ENCODE peak calls at places on chromosomes 13 and 19, in ten cellular contexts. G, B, D, L, N, Q, A, Z, E and I are unnamed samples.
A peak's percentile ranks its signal among the peaks of the same experiment; 100 is the strongest.

GRCh38 chr13:30577381-30577780 is 40.3 kb upstream of the USPL1 start:
- DNase-seq in E (no peak), Q (no peak), Z (peak; percentile 76), N (peak; percentile 78), A (no peak), D (no peak), L (no peak), G (no peak), B (peak; percentile 93), I (peak; percentile 94)

GRCh38 chr13:93361703-93362102 is 135.1 kb downstream of the GPC6 start:
- DNase-seq in Z (no peak), Q (no peak), B (no peak), E (no peak), N (no peak), D (no peak), G (no peak), L (no peak), A (no peak), I (peak; percentile 11)

GRCh38 chr13:40153516-40153915 is 498.1 kb downstream of the COG6 start:
- DNase-seq in E (peak; percentile 60), A (no peak), L (no peak), Z (no peak), G (no peak), D (peak; percentile 41), Q (no peak), B (no peak), N (peak; percentile 47), I (no peak)

GRCh38 chr13:45162194-45162593 is 38.7 kb downstream of the KCTD4 start:
- DNase-seq in Z (peak; percentile 53), A (no peak), D (no peak), E (no peak), G (no peak), Q (no peak), B (peak; percentile 44), L (no peak), N (peak; percentile 48), I (peak; percentile 48)

GRCh38 chr13:107743983-107744382 is 471.4 kb downstream of the LIG4 start:
- DNase-seq in E (no peak), Z (peak; percentile 26), G (no peak), N (peak; percentile 35), A (no peak), B (peak; percentile 61), Q (no peak), D (no peak), L (no peak), I (peak; percentile 72)

GRCh38 chr19:19866599-19867248 is 1.0 kb downstream of the ZNF253 start:
- DNase-seq in Q (no peak), L (no peak), G (no peak), N (peak; percentile 3), A (no peak), D (peak; percentile 19), E (no peak), B (no peak), Z (peak; percentile 6), I (peak; percentile 29)

GRCh38 chr19:38917921-38918491 is 6.0 kb upstream of the CCER2 start:
- DNase-seq in Q (no peak), E (no peak), Z (peak; percentile 14), G (no peak), L (no peak), B (no peak), D (no peak), A (no peak), N (no peak), I (peak; percentile 30)

GRCh38 chr19:5477451-5478215 is 22.4 kb downstream of the ZNRF4 start:
- DNase-seq in N (no peak), Z (no peak), Q (no peak), G (no peak), B (no peak), A (no peak), E (no peak), D (no peak), L (no peak), I (no peak)

GRCh38 chr13:59099182-59099950 is 1064.4 kb downstream of the DIAPH3 start:
- DNase-seq in N (peak; percentile 10), D (no peak), Z (peak; percentile 17), L (no peak), G (no peak), E (no peak), A (no peak), B (peak; percentile 56), Q (no peak), I (peak; percentile 26)

DNA sequence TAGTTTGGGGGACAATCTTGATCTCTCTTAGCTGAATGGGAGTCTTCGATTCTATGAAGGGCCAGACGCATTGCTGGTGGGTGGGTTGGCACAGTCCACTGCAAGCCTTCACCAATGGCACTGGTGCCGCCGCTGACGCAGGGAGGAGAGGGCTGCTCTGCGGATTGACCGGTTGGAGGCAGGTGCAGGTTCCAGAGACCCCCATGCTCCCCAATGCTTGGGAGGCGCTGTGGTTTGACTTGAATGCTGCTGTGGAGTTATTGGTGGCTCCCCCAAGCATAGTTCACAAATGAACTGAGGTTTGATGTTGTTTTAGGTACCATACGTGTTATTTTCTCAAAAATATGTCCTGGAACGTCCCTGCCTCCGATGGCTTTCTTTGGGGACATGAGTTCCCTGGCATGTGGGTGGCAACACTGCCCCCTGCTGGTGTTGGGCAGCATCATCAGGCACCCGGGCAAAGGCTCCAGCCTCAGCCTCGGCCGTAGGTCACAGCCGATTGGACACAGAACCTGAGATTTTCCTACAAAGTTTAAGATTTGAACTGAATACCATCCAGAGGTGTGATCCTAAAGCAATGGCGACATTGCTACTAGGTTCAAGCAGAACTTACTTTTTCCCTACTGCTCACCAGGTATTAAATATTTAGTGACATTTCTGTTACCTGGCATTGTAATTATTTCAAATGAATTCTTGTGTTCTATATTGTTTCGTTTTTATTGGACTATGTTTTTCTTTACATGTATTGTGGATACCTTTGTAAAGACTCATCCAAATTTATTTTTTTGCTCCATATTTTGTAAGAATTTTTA is 95.5 kb downstream of the ANKRD10 start:
- DNase-seq in Z (peak; percentile 78), D (peak; percentile 83), L (peak; percentile 87), Q (peak; percentile 87), G (peak; percentile 88), E (peak; percentile 84), A (peak; percentile 34), N (peak; percentile 74), B (peak; percentile 55), I (peak; percentile 76)
- H3K4me3 ChIP-seq in Z (no peak overlapping the region), D (no peak overlapping the region), L (no peak overlapping the region), Q (no peak overlapping the region), G (no peak overlapping the region), E (no peak overlapping the region), A (no peak overlapping the region), N (no peak overlapping the region), B (no peak overlapping the region), I (no peak overlapping the region)

DNA sequence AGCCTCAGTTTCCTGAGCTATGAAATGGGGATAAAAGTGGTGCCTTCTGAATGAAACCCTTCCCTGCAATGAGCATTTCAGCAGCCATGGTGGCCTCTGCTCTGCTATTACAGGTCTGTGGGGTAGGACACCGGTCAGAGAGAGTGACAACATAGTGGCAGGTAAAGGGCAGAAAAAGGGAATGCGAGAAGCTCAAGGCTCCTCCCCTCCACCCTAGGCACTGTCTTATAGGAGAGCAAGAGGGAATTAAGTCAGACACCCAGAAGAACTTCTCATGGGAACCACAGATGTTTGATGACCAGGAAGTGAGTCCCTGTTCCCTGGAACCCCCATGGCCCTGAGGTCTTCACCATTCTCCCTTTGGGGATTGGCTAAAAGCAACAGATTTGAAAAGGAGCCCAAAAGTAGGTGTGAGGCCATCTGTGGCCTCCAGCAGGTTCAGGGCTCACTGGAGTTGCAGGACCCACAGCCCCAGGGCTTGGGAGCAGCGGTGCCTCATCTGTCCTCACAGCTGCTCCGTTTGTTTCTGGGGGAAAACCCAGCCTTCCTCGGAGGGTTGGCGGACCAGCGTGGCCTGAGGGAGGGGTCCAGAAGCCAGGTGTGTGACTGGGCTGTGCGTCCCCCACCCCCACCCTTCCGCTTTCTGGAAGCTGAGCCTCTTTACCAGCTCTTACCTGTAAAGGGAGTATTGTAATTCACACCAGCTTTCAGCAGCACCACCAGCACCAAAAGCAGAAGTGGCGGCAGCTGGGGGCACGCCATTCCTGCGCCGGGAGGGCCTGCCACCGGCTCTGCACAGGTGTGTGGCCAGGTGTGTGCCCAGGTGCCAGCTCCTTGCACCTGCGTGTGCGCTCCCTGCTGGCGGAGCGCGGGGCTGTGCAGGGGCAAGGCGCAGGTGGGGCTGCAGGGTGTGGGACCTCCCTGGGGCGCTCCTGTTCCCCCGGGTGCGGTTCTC is 19.4 kb downstream of the IQCN start:
- DNase-seq in A (no peak), E (peak; percentile 56), N (no peak), Z (no peak), L (no peak), B (no peak), Q (no peak), D (peak; percentile 47), G (no peak), I (no peak)
- TF ChIP-seq CTCF in A (no peak), E (no peak), N (no peak), Z (no peak), L (no peak), B (no peak), Q (no peak), D (peak; percentile 44), G (no peak), I (no peak)

DNA sequence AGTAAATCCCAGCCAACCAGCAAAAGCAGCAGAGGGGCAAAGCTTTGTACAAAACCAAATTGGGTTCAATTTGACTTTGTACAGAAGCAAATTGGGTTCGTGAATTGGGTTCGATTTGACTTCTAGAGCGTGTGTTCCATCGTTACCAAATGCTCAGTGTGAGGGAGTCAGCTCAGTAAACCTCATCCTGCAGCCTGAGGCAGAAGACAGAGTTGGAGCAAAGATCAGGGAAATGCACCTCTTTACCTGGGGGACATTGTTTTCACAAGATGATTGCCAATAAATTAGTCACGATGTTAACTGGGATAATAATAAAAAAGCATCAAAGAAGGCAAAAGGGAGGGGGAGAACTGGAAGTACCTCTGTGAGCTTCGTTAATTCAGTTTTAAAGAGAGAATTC is 1.5 kb downstream of the RAB20 start:
- DNase-seq in Q (no peak), A (no peak), D (no peak), E (no peak), Z (no peak), G (no peak), N (no peak), B (no peak), L (no peak), I (no peak)
- H3K4me3 ChIP-seq in Q (peak overlapping the region; percentile 81), A (peak overlapping the region; percentile 88), D (no peak overlapping the region), E (peak overlapping the region; percentile 75), Z (peak overlapping the region; percentile 83), G (peak overlapping the region; percentile 79), N (peak overlapping the region; percentile 86), B (no peak overlapping the region), L (peak overlapping the region; percentile 75), I (peak overlapping the region; percentile 81)

DNA sequence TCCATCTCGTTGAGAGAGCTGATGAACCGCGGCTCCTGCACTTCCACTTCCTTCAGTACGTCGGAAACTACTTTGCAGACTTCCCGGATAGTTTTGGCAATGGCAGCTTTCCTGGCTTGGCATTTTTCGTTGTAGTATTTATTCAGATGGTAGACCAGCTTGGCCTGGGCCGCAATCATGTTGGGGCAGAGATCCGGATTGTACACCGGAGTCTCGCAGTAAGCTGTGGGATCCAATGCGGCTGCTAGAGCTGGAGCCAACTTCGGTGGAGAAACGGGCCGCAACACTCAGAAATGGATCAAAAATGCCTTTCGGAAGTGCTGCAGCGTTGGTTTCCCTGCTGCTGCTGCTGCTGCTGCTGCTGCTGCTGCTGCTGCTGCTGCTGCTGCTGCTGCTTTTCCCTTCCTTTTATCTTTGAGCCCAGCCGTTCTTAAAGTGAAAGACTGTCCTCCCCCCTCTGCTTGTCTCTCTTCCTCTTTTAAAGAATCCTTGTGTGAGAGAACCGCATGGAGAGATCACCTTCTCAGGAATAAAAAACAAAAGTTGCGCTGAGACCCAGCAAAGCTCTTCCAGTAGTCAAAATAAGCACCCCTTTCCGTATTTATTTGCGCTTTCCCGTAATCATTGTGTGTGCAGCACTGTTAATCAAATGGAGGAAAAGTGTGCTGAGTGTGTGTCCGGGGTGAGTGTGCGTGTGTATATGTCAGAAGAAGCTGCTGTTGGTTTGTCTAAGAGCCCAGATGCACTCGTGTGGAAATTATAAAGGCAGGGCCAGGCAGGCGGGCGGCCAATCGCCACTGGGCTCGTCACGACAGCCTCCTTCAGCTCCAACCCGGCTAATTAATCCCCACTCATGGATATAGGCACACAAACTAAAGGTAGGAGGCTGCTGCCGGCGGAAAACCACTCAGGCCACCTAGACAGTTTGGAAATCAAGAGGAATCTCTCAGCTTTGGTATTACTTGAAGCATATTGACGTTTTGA is at the start of gene MAB21L1:
- DNase-seq in D (no peak), Z (peak; percentile 21), E (peak; percentile 38), B (peak; percentile 62), G (no peak), L (no peak), Q (no peak), N (peak; percentile 35), A (no peak), I (no peak)
- TF ChIP-seq CTCF in D (no peak), Z (no peak), E (no peak), B (no peak), G (no peak), L (no peak), Q (no peak), N (no peak), A (no peak), I (no peak)